ENCODE peak calls at places on chromosomes 2 and 18, in eight cellular contexts. C is Peyer's patch, Z is testis, T is GM12892, Q is K562, M is transverse colon, Y is IMR-90, D is HCT116. W is an unnamed sample.

GRCh38 chr2:159131882-159132281 is 154.6 kb downstream of the WDSUB1 start:
- DNase-seq in C (no peak), Q (no peak), D (peak), M (no peak), Y (peak), T (no peak), Z (no peak), W (peak)

GRCh38 chr2:205772983-205773382 is 90.7 kb downstream of the NRP2 start:
- DNase-seq in Q (no peak), Z (no peak), D (no peak), M (no peak), Y (no peak), C (no peak), T (no peak), W (no peak)

GRCh38 chr2:10691521-10691920 is 1.7 kb upstream of the NOL10 start:
- DNase-seq in C (no peak), D (no peak), M (no peak), Z (no peak), T (no peak), Q (no peak), Y (no peak), W (no peak)

GRCh38 chr18:74289137-74289536 is 2.6 kb downstream of the CYB5A start:
- DNase-seq in D (no peak), Q (no peak), M (no peak), C (no peak), Z (no peak), T (no peak), Y (peak), W (no peak)

GRCh38 chr2:57881998-57882884 is 164.4 kb upstream of the VRK2 start:
- DNase-seq in T (no peak), C (no peak), M (peak), Q (no peak), Z (no peak), Y (peak), D (peak), W (no peak)

GRCh38 chr2:177606636-177607035 is 214.1 kb downstream of the AGPS start:
- DNase-seq in T (no peak), M (no peak), Y (peak), D (no peak), C (no peak), Q (no peak), Z (no peak), W (no peak)

GRCh38 chr2:111986116-111986900 is 68.8 kb upstream of the TMEM87B start:
- DNase-seq in T (no peak), Q (no peak), C (no peak), M (no peak), Z (no peak), Y (peak), D (no peak), W (no peak)

GRCh38 chr2:165067958-165068612 is 112.8 kb upstream of the SLC38A11 start:
- DNase-seq in D (no peak), Q (no peak), Y (peak), T (no peak), Z (peak), C (no peak), M (no peak), W (peak)

GRCh38 chr2:221425353-221425752 is 146.8 kb downstream of the EPHA4 start:
- DNase-seq in Z (no peak), Q (no peak), Y (no peak), D (no peak), M (no peak), T (no peak), C (no peak), W (no peak)

GRCh38 chr2:216365518-216365917 is 6.8 kb downstream of the MARCHF4 start:
- DNase-seq in Z (no peak), D (no peak), T (no peak), Y (no peak), C (no peak), M (no peak), Q (no peak), W (no peak)

GRCh38 chr2:85291425-85292023 is 36.3 kb downstream of the TGOLN2 start:
- DNase-seq in Z (no peak), T (no peak), M (no peak), D (no peak), C (no peak), Q (no peak), Y (no peak), W (peak)

GRCh38 chr2:25184254-25184653 is 15.9 kb upstream of the POMC start:
- DNase-seq in M (no peak), Q (no peak), Y (no peak), Z (no peak), T (no peak), C (no peak), D (no peak), W (no peak)
- TF ChIP-seq POLR2A in M (no peak), Q (no peak), Y (no peak), Z (no peak), T (no peak), C (no peak), D (no peak), W (no peak)

GRCh38 chr2:174903243-174903513 is 102.0 kb downstream of the CHN1 start:
- DNase-seq in C (no peak), Y (no peak), M (no peak), Z (no peak), T (no peak), D (no peak), Q (no peak), W (no peak)

GRCh38 chr2:174902491-174903242 is 102.5 kb downstream of the CHN1 start:
- DNase-seq in C (no peak), Q (no peak), M (no peak), T (no peak), D (no peak), Z (no peak), Y (no peak), W (peak)

GRCh38 chr2:174908284-174908683 is 96.9 kb downstream of the CHN1 start:
- DNase-seq in Q (no peak), D (no peak), T (no peak), C (no peak), Z (no peak), M (no peak), Y (no peak), W (no peak)
- TF ChIP-seq POLR2A in Q (no peak), D (no peak), T (no peak), C (no peak), Z (no peak), M (no peak), Y (no peak), W (no peak)

DNA sequence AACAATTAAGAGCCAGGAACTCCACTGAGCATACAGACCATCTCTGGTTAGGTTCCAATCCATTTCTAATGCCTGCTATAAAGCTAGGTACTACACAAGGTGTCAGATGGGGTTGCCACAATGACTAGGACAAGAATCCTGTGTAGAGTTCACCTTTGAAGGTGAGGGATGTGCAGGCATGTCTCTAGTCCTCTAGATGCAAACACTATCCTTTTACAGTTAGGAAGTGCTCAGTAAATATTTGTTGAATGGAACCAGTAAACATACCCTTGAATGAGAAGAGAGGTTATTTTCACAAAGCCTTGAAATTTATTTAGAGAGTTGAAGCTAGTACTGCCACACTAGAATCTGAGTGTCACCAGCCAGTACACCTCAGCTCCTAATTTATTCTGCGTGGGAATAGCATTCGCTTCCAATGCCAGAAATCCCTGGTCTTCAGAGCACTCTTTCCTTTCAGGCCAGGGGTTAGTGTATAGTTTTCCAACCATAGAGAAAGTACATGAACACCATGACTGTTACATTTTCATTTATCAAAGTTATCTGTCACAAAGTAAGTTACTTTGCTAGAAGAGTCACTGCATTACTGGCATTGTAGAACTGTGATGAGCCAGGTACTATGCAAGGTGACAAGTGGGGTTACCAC is 48.3 kb downstream of the STAT1 start:
- DNase-seq in C (no peak), D (no peak), T (no peak), Y (no peak), Z (no peak), Q (no peak), M (no peak), W (no peak)
- TF ChIP-seq POLR2A in C (no peak), D (no peak), T (peak), Y (no peak), Z (no peak), Q (no peak), M (no peak), W (no peak)

GRCh38 chr18:69399253-69399652 is 1.4 kb upstream of the DOK6 start:
- DNase-seq in T (no peak), C (no peak), D (no peak), Z (no peak), Y (no peak), M (no peak), Q (no peak), W (no peak)

GRCh38 chr18:69402219-69402989 is 1.7 kb downstream of the DOK6 start:
- DNase-seq in C (no peak), Q (no peak), T (no peak), Y (no peak), D (no peak), Z (peak), M (no peak), W (no peak)

GRCh38 chr18:69400253-69400975 is at the start of gene DOK6:
- DNase-seq in Z (peak), Q (no peak), Y (peak), T (peak), C (no peak), M (no peak), D (no peak), W (no peak)

GRCh38 chr18:69400976-69401474 is 337 bp downstream of the DOK6 start:
- DNase-seq in M (peak), Y (peak), Z (peak), C (no peak), T (peak), Q (no peak), D (no peak), W (no peak)

GRCh38 chr18:69401475-69402218 is 959 bp downstream of the DOK6 start:
- DNase-seq in Q (no peak), T (peak), D (no peak), M (no peak), Z (peak), C (no peak), Y (peak), W (no peak)
- TF ChIP-seq POLR2A in Q (no peak), T (no peak), D (no peak), M (no peak), Z (no peak), C (no peak), Y (no peak), W (no peak)

DNA sequence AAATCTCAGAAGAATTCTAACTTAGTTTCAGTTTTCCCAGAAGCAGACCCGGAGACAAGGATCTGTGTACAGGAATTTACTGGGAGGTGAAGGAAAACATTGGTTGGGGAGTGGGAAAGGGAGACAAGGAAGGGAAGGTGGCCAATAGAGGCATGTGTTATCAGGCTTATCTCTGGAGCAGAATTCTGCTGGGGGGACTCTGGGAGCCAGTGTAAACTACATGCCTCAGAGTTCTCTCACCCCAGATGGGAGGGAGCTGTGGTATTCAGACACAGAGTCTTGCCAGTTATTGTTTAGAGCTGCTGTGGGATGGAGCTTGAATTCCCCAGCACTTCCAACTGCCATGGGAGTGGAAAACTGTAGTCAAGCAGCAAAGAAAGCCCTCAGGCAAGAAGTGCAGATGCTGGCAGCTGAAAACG is 19.0 kb downstream of the DNPEP start:
- DNase-seq in Y (peak), M (no peak), T (no peak), C (no peak), Q (no peak), D (no peak), Z (no peak), W (no peak)
- TF ChIP-seq POLR2A in Y (peak), M (no peak), T (no peak), C (no peak), Q (no peak), D (no peak), Z (no peak), W (no peak)

W was measured in erythroblast.